ENCODE peak calls at places on chromosome 4, in eight cellular contexts. P, D, J, F, B, A, K and Y are unnamed samples.

GRCh38 chr4:133320576-133321170 is 171.6 kb downstream of the PCDH10 start:
- DNase-seq in J (no peak), K (no peak), B (peak; percentile 2), A (no peak), P (no peak), F (no peak), D (no peak), Y (no peak)

GRCh38 chr4:105267280-105267679 is 120.6 kb downstream of the TET2 start:
- DNase-seq in A (no peak), J (no peak), P (no peak), D (no peak), B (no peak), F (no peak), K (no peak), Y (no peak)

GRCh38 chr4:41257257-41257900 is 651 bp downstream of the UCHL1 start:
- DNase-seq in P (peak; percentile 61), D (no peak), J (no peak), B (peak; percentile 2), A (no peak), K (peak; percentile 54), F (peak; percentile 33), Y (no peak)

GRCh38 chr4:75869100-75869499 is 33.2 kb downstream of the PPEF2 start:
- DNase-seq in J (no peak), F (no peak), K (no peak), A (no peak), D (no peak), B (no peak), P (no peak), Y (no peak)

GRCh38 chr4:121675715-121676114 is 21.1 kb downstream of the ANXA5 start:
- DNase-seq in B (no peak), P (no peak), D (no peak), F (no peak), K (no peak), J (no peak), A (no peak), Y (no peak)

GRCh38 chr4:171246948-171247347 is 566.3 kb upstream of the GALNTL6 start:
- DNase-seq in P (no peak), J (no peak), F (no peak), B (no peak), D (no peak), A (no peak), K (no peak), Y (no peak)

GRCh38 chr4:8603931-8604330 is 11.4 kb downstream of the CPZ start:
- DNase-seq in K (no peak), F (no peak), D (no peak), P (no peak), B (no peak), J (no peak), A (no peak), Y (no peak)

GRCh38 chr4:110945600-110945999 is 322.7 kb upstream of the PITX2 start:
- DNase-seq in P (no peak), B (no peak), D (no peak), A (no peak), F (no peak), J (no peak), K (no peak), Y (no peak)

GRCh38 chr4:41144812-41145211 is 69.5 kb downstream of the APBB2 start:
- DNase-seq in J (no peak), F (no peak), K (no peak), B (peak; percentile 50), D (no peak), P (no peak), A (no peak), Y (no peak)

GRCh38 chr4:4990857-4991540 is 28.3 kb downstream of the CYTL1 start:
- DNase-seq in B (peak; percentile 21), A (no peak), D (no peak), K (peak; percentile 89), F (peak; percentile 76), P (peak; percentile 90), J (peak; percentile 5), Y (peak; percentile 18)

GRCh38 chr4:110196871-110197420 is 1.5 kb downstream of the ELOVL6 start:
- DNase-seq in K (peak; percentile 62), A (peak; percentile 64), B (peak; percentile 35), P (no peak), J (peak; percentile 45), D (peak; percentile 70), F (peak; percentile 39), Y (no peak)

GRCh38 chr4:118682928-118683327 is 2.3 kb upstream of the METTL14 start:
- DNase-seq in J (no peak), B (peak; percentile 30), P (no peak), F (no peak), A (no peak), D (no peak), K (no peak), Y (no peak)

GRCh38 chr4:186566068-186566467 is 10.7 kb upstream of the MTNR1A start:
- DNase-seq in P (no peak), F (no peak), K (no peak), D (no peak), J (no peak), B (no peak), A (no peak), Y (no peak)

GRCh38 chr4:85823295-85823694 is 348.3 kb downstream of the ARHGAP24 start:
- DNase-seq in D (no peak), A (no peak), F (no peak), K (no peak), P (no peak), J (no peak), B (peak; percentile 5), Y (no peak)

GRCh38 chr4:16794816-16795445 is 103.5 kb downstream of the LDB2 start:
- DNase-seq in K (no peak), P (peak; percentile 52), A (no peak), F (no peak), B (peak; percentile 6), D (peak; percentile 19), J (peak; percentile 46), Y (peak; percentile 40)

GRCh38 chr4:104488151-104488550 is 6.5 kb downstream of the CXXC4 start:
- DNase-seq in K (no peak), P (no peak), F (no peak), D (no peak), A (no peak), J (no peak), B (no peak), Y (no peak)

GRCh38 chr4:20615492-20616136 is 84.6 kb upstream of the PACRGL start:
- DNase-seq in F (no peak), J (no peak), D (no peak), K (no peak), P (no peak), B (peak; percentile 23), A (no peak), Y (no peak)

GRCh38 chr4:72568959-72569718 is at the start of gene ADAMTS3:
- DNase-seq in P (peak; percentile 73), J (no peak), A (peak; percentile 53), K (peak; percentile 46), B (no peak), F (peak; percentile 34), D (peak; percentile 5), Y (no peak)

GRCh38 chr4:159105761-159106243 is 2.9 kb downstream of the RAPGEF2 start:
- DNase-seq in K (no peak), J (no peak), F (no peak), D (no peak), P (no peak), A (no peak), B (no peak), Y (no peak)

GRCh38 chr4:186192068-186192751 is 843 bp downstream of the CYP4V2 start:
- DNase-seq in F (peak; percentile 48), A (no peak), J (peak; percentile 37), B (peak; percentile 57), P (no peak), D (no peak), K (no peak), Y (no peak)

GRCh38 chr4:23163649-23164436 is 471.1 kb downstream of the GBA3 start:
- DNase-seq in J (no peak), D (no peak), A (no peak), K (no peak), P (no peak), F (no peak), B (peak; percentile 72), Y (no peak)

GRCh38 chr4:16893141-16893571 is 5.3 kb downstream of the LDB2 start:
- DNase-seq in D (no peak), P (no peak), F (no peak), K (no peak), J (no peak), B (no peak), A (no peak), Y (no peak)

GRCh38 chr4:26530094-26530493 is 39.8 kb upstream of the CCKAR start:
- DNase-seq in A (no peak), P (no peak), B (peak; percentile 18), J (no peak), F (no peak), D (no peak), K (no peak), Y (no peak)

GRCh38 chr4:77336411-77337142 is 179.6 kb downstream of the CCNG2 start:
- DNase-seq in D (no peak), K (no peak), B (no peak), P (no peak), F (no peak), J (no peak), A (no peak), Y (no peak)

GRCh38 chr4:86685401-86685800 is 91.3 kb downstream of the PTPN13 start:
- DNase-seq in A (no peak), D (no peak), J (no peak), B (no peak), F (no peak), K (no peak), P (no peak), Y (no peak)

GRCh38 chr4:52588097-52588496 is 71.0 kb downstream of the USP46 start:
- DNase-seq in A (no peak), J (no peak), D (no peak), B (peak; percentile 13), K (no peak), P (peak; percentile 49), F (no peak), Y (no peak)

GRCh38 chr4:138494931-138495330 is 252.8 kb upstream of the SLC7A11 start:
- DNase-seq in B (no peak), J (no peak), K (no peak), D (no peak), F (no peak), A (no peak), P (no peak), Y (peak; percentile 18)

GRCh38 chr4:55512922-55513571 is 33.7 kb downstream of the CLOCK start:
- DNase-seq in B (no peak), J (no peak), K (no peak), A (no peak), P (no peak), D (no peak), F (no peak), Y (no peak)

GRCh38 chr4:169253904-169254303 is 16.9 kb downstream of the SH3RF1 start:
- DNase-seq in B (peak; percentile 26), D (no peak), F (no peak), J (no peak), K (no peak), P (no peak), A (no peak), Y (peak; percentile 74)

GRCh38 chr4:169167958-169168357 is 102.8 kb downstream of the SH3RF1 start:
- DNase-seq in D (no peak), P (no peak), K (no peak), B (no peak), F (no peak), J (no peak), A (no peak), Y (no peak)

GRCh38 chr4:10296730-10297129 is 160.5 kb downstream of the ZNF518B start:
- DNase-seq in K (no peak), B (no peak), D (no peak), P (no peak), A (peak; percentile 65), J (no peak), F (no peak), Y (no peak)

GRCh38 chr4:96162631-96163030 is 322.7 kb downstream of the PDHA2 start:
- DNase-seq in J (no peak), A (no peak), F (no peak), D (no peak), B (no peak), K (no peak), P (no peak), Y (no peak)

GRCh38 chr4:44493924-44494323 is 45.3 kb upstream of the KCTD8 start:
- DNase-seq in F (no peak), P (no peak), A (no peak), J (no peak), B (peak; percentile 11), K (no peak), D (no peak), Y (no peak)

GRCh38 chr4:102684605-102685052 is 76.1 kb downstream of the MANBA start:
- DNase-seq in J (no peak), B (no peak), K (no peak), A (no peak), F (no peak), D (no peak), P (no peak), Y (no peak)